ENCODE peak calls at places on chromosomes 4 and X, in seven cellular contexts. X, E, S, R, D, A and B are unnamed samples.

GRCh38 chrX:22730542-22730941 is 269.2 kb upstream of the DDX53 start:
- DNase-seq in X (peak; percentile 54), E (no peak), R (no peak), D (no peak), S (no peak), A (no peak), B (no peak)

GRCh38 chr4:153466637-153467153 is 535 bp downstream of the TMEM131L start:
- DNase-seq in A (no peak), R (no peak), D (no peak), X (peak; percentile 68), S (no peak), E (no peak), B (no peak)

GRCh38 chrX:100944601-100945000 is 15.9 kb upstream of the XKRX start:
- DNase-seq in A (no peak), X (no peak), D (no peak), R (no peak), E (no peak), S (no peak), B (no peak)

GRCh38 chr4:137531951-137532868 is at the start of gene PCDH18:
- DNase-seq in D (peak; percentile 73), E (peak; percentile 84), A (no peak), R (no peak), S (peak; percentile 67), X (peak; percentile 91), B (no peak)

GRCh38 chr4:53840643-53841042 is 223.8 kb downstream of the CHIC2 start:
- DNase-seq in R (no peak), D (no peak), S (no peak), E (no peak), X (no peak), A (no peak), B (no peak)

GRCh38 chr4:81743731-81744465 is 272.2 kb upstream of the RASGEF1B start:
- DNase-seq in X (no peak), E (no peak), A (no peak), S (no peak), R (no peak), D (no peak), B (peak; percentile 94)

GRCh38 chr4:106628616-106629606 is 260.3 kb upstream of the GIMD1 start:
- DNase-seq in A (no peak), S (no peak), D (no peak), R (no peak), E (no peak), X (no peak), B (no peak)

GRCh38 chr4:7101692-7102515 is 34.0 kb upstream of the GRPEL1 start:
- DNase-seq in D (peak; percentile 80), A (peak; percentile 71), X (peak; percentile 94), S (peak; percentile 82), E (peak; percentile 75), R (no peak), B (peak; percentile 82)

GRCh38 chrX:17242470-17242869 is 132.5 kb upstream of the NHS start:
- DNase-seq in E (no peak), D (peak; percentile 53), A (peak; percentile 33), S (peak; percentile 41), R (no peak), X (peak; percentile 78), B (peak; percentile 29)

GRCh38 chr4:10977534-10977933 is 293.0 kb upstream of the CLNK start:
- DNase-seq in E (no peak), R (no peak), X (no peak), A (no peak), D (no peak), S (no peak), B (no peak)

GRCh38 chr4:177907736-177908424 is 465.6 kb upstream of the AGA start:
- DNase-seq in R (no peak), A (no peak), E (no peak), D (no peak), S (no peak), X (peak; percentile 54), B (no peak)

GRCh38 chr4:41060352-41061318 is 153.7 kb downstream of the APBB2 start:
- DNase-seq in A (no peak), R (no peak), X (no peak), D (no peak), E (no peak), S (peak; percentile 59), B (no peak)

GRCh38 chr4:169268951-169269781 is 1.6 kb downstream of the SH3RF1 start:
- DNase-seq in E (peak; percentile 13), D (peak; percentile 52), S (no peak), A (no peak), R (no peak), X (peak; percentile 60), B (no peak)

GRCh38 chr4:169263791-169264392 is 6.9 kb downstream of the SH3RF1 start:
- DNase-seq in R (no peak), X (no peak), E (no peak), A (no peak), D (peak; percentile 77), S (no peak), B (no peak)

GRCh38 chr4:169266081-169266480 is 4.7 kb downstream of the SH3RF1 start:
- DNase-seq in A (no peak), S (no peak), X (no peak), D (no peak), E (no peak), R (no peak), B (no peak)

GRCh38 chr4:169267070-169267469 is 3.7 kb downstream of the SH3RF1 start:
- DNase-seq in A (no peak), D (no peak), X (no peak), R (no peak), E (no peak), S (no peak), B (no peak)

GRCh38 chr4:169266661-169267060 is 4.1 kb downstream of the SH3RF1 start:
- DNase-seq in E (no peak), R (no peak), X (no peak), D (no peak), A (no peak), S (no peak), B (no peak)
- H3K4me3 ChIP-seq in E (peak overlapping the region; percentile 98), R (no peak overlapping the region), X (peak overlapping the region; percentile 85), D (no peak overlapping the region), A (no peak overlapping the region), S (no peak overlapping the region), B (no peak overlapping the region)

GRCh38 chrX:120750381-120750780 is 120.5 kb upstream of the C1GALT1C1 start:
- DNase-seq in E (no peak), A (no peak), D (no peak), S (no peak), R (no peak), X (no peak), B (no peak)
- H3K27ac ChIP-seq in E (no peak overlapping the region), A (no peak overlapping the region), D (no peak overlapping the region), S (no peak overlapping the region), R (no peak overlapping the region), X (no peak overlapping the region), B (no peak overlapping the region)

GRCh38 chrX:55715847-55716246 is 1.7 kb upstream of the RRAGB start:
- DNase-seq in E (no peak), S (no peak), R (no peak), X (peak; percentile 58), D (no peak), A (peak; percentile 5), B (peak; percentile 6)
- TF ChIP-seq CTCF in E (no peak), S (no peak), R (no peak), X (peak; percentile 40), D (no peak), A (peak; percentile 16), B (peak; percentile 20)

DNA sequence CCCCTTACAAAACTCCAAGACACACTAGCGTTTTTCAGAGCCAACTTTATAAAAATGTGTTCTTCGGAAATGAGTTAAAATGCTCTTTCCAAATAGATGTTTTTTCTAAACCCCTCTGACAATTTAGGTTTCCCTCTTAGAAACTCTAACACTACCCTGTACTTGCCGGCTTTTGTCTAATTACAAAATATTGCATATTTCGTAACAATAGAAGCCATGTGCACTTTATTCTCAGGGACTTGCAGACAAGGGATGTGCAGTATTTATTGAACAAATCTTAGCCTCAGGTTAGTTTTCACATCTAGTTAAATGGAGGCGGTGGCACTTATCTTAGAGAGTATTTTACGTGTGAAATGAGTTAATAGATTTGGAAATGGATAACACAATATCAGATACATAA is 547 bp upstream of the PABPC4L start:
- DNase-seq in S (no peak), A (no peak), X (no peak), E (no peak), D (no peak), R (no peak), B (no peak)
- H3K4me3 ChIP-seq in S (peak overlapping the region; percentile 63), A (no peak overlapping the region), X (peak overlapping the region; percentile 75), E (peak overlapping the region; percentile 68), D (no peak overlapping the region), R (no peak overlapping the region), B (no peak overlapping the region)

DNA sequence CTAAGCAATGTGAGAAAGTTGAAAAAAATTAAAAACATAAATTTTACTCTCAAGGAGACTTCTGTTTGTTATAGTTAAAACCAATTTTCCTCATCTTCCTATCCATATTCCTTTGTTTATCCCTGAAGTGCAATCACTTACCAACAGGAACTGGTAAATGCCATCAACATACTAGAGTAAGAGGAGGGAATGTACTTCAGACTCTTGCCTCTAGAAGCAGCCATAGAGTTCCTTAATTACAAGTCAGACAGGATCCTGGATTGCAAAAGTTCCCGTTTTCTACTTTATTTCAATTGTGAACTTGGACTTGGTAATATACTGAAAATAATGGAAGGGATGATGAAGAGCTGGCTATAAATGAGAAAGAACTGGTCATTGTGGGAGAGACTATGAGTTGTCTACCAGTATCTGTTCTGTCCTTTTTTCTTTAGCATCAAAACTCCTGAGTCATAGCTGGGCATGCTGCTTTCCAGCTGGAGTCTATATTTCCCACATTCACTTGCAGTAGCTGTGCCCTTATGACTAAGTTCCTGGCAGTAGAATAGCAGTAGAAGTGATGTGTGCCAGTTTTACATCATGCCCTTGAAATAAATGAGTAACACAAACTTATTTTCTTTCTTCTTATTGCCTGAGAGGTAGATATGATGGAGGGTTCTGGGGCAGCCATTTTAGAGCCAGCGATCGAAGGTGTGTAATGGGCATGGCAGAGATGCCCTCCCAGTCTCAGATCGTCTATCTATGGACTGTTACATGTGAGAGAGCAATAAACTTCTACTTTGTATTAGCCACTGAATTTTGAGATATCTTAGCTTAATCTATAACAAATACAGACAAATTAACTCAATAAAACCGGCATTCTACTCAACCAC is 26.8 kb upstream of the SPARCL1 start:
- DNase-seq in E (no peak), R (peak; percentile 58), A (no peak), S (peak; percentile 43), X (no peak), D (no peak), B (no peak)
- H3K27ac ChIP-seq in E (no peak overlapping the region), R (peak overlapping the region; percentile 64), A (no peak overlapping the region), S (peak overlapping the region; percentile 59), X (no peak overlapping the region), D (no peak overlapping the region), B (no peak overlapping the region)

DNA sequence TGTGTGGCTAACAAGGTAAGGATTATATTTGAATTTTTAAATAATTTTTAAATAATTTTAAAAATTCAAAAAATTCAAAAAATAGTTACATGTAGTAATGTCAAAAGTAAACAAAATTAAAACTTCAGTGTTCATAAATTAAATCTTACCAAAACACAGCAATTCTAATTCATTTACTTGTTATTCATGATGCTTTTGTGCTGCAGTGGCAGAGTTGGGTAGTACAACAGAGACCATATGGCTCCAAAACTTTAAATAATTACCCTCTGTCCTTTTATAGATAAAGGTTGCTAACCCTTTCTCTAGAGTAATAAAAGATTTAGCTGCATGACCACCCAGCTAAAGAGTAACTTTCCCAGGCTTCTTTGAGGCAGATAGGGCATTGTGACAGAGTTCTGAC is 1355.6 kb downstream of the FSTL5 start:
- DNase-seq in S (no peak), E (no peak), D (no peak), X (no peak), A (no peak), R (no peak), B (no peak)
- TF ChIP-seq CTCF in S (no peak), E (no peak), D (no peak), X (peak; percentile 61), A (no peak), R (no peak), B (no peak)